ENCODE peak calls at places on chromosomes 6 and 20, in seven cellular contexts. R, U, S, H, L, T and E are unnamed samples.

GRCh38 chr6:4906942-4907300 is 96.9 kb downstream of the RPP40 start:
- DNase-seq in L (no peak), H (no peak), S (no peak), R (no peak), U (no peak), T (no peak), E (no peak)

GRCh38 chr6:31621991-31622390 is 1.5 kb downstream of the PRRC2A start:
- DNase-seq in T (no peak), R (no peak), U (no peak), L (no peak), H (no peak), S (no peak), E (no peak)

GRCh38 chr6:71239694-71240093 is 48.9 kb upstream of the OGFRL1 start:
- DNase-seq in R (no peak), U (no peak), S (no peak), H (no peak), T (no peak), L (no peak), E (no peak)

GRCh38 chr6:34608321-34609091 is 52.4 kb upstream of the SPDEF start:
- DNase-seq in H (no peak), U (no peak), L (no peak), S (no peak), R (no peak), T (no peak), E (no peak)

GRCh38 chr6:1322206-1322605 is 10.3 kb downstream of the FOXQ1 start:
- DNase-seq in L (no peak), R (no peak), U (no peak), T (no peak), S (no peak), H (no peak), E (no peak)

GRCh38 chr6:142802124-142802523 is 142.9 kb downstream of the HIVEP2 start:
- DNase-seq in U (peak; percentile 67), S (peak; percentile 15), H (no peak), R (peak; percentile 65), T (no peak), L (no peak), E (peak; percentile 98)

GRCh38 chr20:18728165-18728866 is 85.3 kb upstream of the SCP2D1 start:
- DNase-seq in U (no peak), L (no peak), T (no peak), S (no peak), R (peak; percentile 38), H (no peak), E (no peak)

GRCh38 chr20:46701057-46701456 is 8.4 kb upstream of the SLC2A10 start:
- DNase-seq in H (no peak), T (no peak), U (no peak), R (no peak), L (no peak), S (no peak), E (no peak)

GRCh38 chr6:119148102-119148824 is 69.8 kb upstream of the FAM184A start:
- DNase-seq in R (peak; percentile 79), S (peak; percentile 52), H (no peak), L (no peak), U (peak; percentile 72), T (no peak), E (peak; percentile 67)

GRCh38 chr6:7975764-7976146 is 65.2 kb upstream of the TXNDC5 start:
- DNase-seq in R (peak; percentile 27), L (peak; percentile 34), S (peak; percentile 6), U (no peak), T (no peak), H (no peak), E (no peak)

GRCh38 chr20:4305091-4305490 is 289.7 kb upstream of the RNF24 start:
- DNase-seq in H (no peak), T (no peak), R (no peak), S (no peak), U (no peak), L (no peak), E (no peak)

GRCh38 chr20:58583141-58583540 is 67.9 kb upstream of the APCDD1L start:
- DNase-seq in H (no peak), U (no peak), R (no peak), S (no peak), L (no peak), T (no peak), E (peak; percentile 7)

GRCh38 chr6:44569931-44570385 is 182.5 kb downstream of the CDC5L start:
- DNase-seq in U (no peak), S (no peak), H (no peak), L (peak; percentile 67), R (no peak), T (no peak), E (no peak)

GRCh38 chr6:105790635-105791034 is 295.5 kb upstream of the PRDM1 start:
- DNase-seq in R (no peak), S (no peak), U (no peak), T (no peak), H (no peak), L (no peak), E (no peak)

GRCh38 chr20:54566224-54566750 is 90.9 kb downstream of the DOK5 start:
- DNase-seq in L (no peak), H (no peak), S (no peak), R (no peak), U (no peak), T (no peak), E (no peak)

GRCh38 chr6:34239893-34240292 is 3.2 kb downstream of the HMGA1 start:
- DNase-seq in S (no peak), H (no peak), U (no peak), T (no peak), L (no peak), R (no peak), E (no peak)

DNA sequence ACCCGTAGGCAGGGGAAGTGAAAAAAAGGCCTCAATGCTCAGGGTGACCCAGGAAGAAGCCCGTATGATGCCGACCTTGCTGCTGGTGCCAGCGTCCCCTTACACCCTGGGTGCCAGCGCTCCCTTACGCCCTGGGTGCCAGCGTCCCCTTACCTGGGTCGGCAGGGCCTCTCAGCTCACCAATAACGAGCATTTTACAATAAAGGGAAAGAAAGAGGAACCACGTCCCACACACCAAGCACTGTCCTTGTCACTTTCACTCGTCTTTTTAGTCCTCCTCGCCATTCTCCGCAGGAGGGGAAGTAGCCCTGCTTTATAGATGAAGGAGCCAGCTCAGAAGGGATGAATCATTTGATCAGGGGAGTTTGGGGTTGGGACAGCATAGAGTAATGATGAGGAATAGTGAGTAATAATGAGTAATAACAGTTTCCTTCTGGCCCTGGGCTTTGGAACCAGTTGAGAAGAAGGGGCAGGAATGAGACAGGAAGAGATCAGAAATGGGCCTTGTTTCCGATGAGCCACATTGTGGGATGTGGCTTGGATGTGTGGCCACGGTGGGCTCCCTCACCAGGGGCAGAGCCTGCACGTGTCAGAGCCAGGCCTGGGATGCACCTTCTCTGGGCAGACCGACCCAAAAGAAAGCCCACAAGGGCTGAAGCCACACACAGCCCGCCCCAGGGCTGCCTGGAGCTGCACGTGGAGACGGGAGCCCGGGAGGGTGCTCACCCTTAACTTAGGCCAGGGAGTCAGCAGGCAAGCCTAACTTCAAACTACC is 75.7 kb downstream of the SYNJ2 start:
- DNase-seq in U (peak; percentile 92), T (no peak), H (no peak), L (no peak), S (no peak), R (no peak), E (peak; percentile 98)
- H3K36me3 ChIP-seq in U (peaks cover 18% of the 10 kb centered on the region), T (no peaks in the 10 kb centered on the region), H (no peaks in the 10 kb centered on the region), L (peaks cover 26% of the 10 kb centered on the region), S (peaks cover 5% of the 10 kb centered on the region), R (peaks cover 57% of the 10 kb centered on the region), E (peaks cover 2% of the 10 kb centered on the region)

GRCh38 chr20:36548006-36548315 is 6.6 kb downstream of the MYL9 start:
- DNase-seq in T (no peak), S (peak; percentile 68), L (no peak), U (no peak), R (peak; percentile 39), H (no peak), E (no peak)
- TF ChIP-seq CTCF in T (no peak), S (peak; percentile 46), L (no peak), U (no peak), R (peak; percentile 67), H (no peak), E (no peak)

DNA sequence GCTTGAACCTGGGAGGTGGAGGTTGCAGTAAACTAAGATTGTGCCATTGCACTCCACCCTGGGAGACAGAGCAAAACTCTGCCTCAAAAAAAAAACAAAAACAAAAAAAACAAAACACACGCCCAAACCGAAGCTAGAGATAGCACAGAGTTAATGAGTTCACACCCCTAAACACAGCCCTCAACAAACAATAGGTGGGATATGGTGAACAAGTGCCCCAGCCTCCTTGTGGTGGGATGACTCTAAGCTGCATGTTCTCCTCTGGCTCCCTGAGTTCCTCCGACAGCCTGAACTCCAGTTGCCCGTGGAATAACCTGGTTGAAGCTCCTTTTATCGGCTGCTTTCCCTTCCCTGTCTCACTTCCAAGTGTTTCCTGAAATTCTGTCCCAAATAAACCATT is 22.1 kb upstream of the DSN1 start:
- DNase-seq in L (no peak), H (no peak), S (no peak), T (no peak), U (no peak), R (no peak), E (no peak)
- H3K36me3 ChIP-seq in L (peaks cover 98% of the 10 kb centered on the region), H (peaks cover 49% of the 10 kb centered on the region), S (peaks cover 11% of the 10 kb centered on the region), T (no peaks in the 10 kb centered on the region), U (peaks cover 50% of the 10 kb centered on the region), R (peaks cover 29% of the 10 kb centered on the region), E (peaks cover 36% of the 10 kb centered on the region)

GRCh38 chr6:157715766-157716171 is 107.3 kb upstream of the SNX9 start:
- DNase-seq in R (no peak), L (peak; percentile 69), T (no peak), S (no peak), H (peak; percentile 35), U (no peak), E (peak; percentile 72)

GRCh38 chr6:157716553-157716952 is 106.5 kb upstream of the SNX9 start:
- DNase-seq in T (no peak), U (no peak), S (no peak), L (no peak), R (no peak), H (no peak), E (no peak)

GRCh38 chr6:157713451-157714152 is 109.4 kb upstream of the SNX9 start:
- DNase-seq in H (no peak), R (no peak), S (no peak), L (no peak), T (no peak), U (no peak), E (no peak)

GRCh38 chr6:157712585-157713295 is 110.3 kb upstream of the SNX9 start:
- DNase-seq in U (no peak), L (no peak), H (no peak), T (no peak), S (no peak), R (no peak), E (no peak)

GRCh38 chr6:157714153-157714490 is 108.9 kb upstream of the SNX9 start:
- DNase-seq in S (no peak), T (no peak), L (no peak), U (no peak), H (no peak), R (no peak), E (no peak)
- TF ChIP-seq CTCF in S (no peak), T (no peak), L (no peak), U (no peak), H (no peak), R (peak; percentile 41), E (no peak)

DNA sequence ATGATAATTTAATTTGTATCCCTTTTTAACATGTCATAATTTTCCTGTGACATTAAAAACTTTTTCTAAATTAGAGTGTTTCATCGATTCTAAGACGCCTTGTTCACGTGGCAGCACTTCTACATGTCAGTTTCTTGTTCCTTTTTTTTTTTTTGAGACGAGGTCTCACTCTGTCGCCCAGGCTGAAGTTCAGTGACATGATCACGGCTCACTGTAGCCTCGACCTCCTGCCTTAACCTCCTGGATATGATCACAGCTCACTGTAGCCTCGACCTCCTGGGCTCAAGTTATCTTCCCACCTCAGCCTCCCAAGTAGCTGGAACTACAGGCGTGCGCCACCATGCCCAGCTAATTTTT is 27.6 kb upstream of the ADRM1 start:
- DNase-seq in H (no peak), R (no peak), S (no peak), T (no peak), U (no peak), L (no peak), E (no peak)
- H3K36me3 ChIP-seq in H (peaks cover 49% of the 10 kb centered on the region), R (peaks cover 54% of the 10 kb centered on the region), S (peaks cover 10% of the 10 kb centered on the region), T (peaks cover 41% of the 10 kb centered on the region), U (peaks cover 24% of the 10 kb centered on the region), L (peaks cover 53% of the 10 kb centered on the region), E (peaks cover 35% of the 10 kb centered on the region)